ENCODE peak calls at places on chromosomes 12 and 14, in nine cellular contexts. J, B, E, H, P, W, V, T and Y are unnamed samples.
A peak's percentile ranks its signal among the peaks of the same experiment; 100 is the strongest.

GRCh38 chr12:752673-753400 is 458 bp downstream of the WNK1 start:
- DNase-seq in P (peak; percentile 89), W (no peak), J (peak; percentile 69), H (peak; percentile 57), V (no peak), B (peak; percentile 59), E (peak; percentile 18), T (peak; percentile 36), Y (peak; percentile 72)

GRCh38 chr14:68934034-68934433 is 45.1 kb downstream of the ACTN1 start:
- DNase-seq in W (no peak), E (no peak), J (peak; percentile 13), T (no peak), B (no peak), H (no peak), V (no peak), P (no peak), Y (no peak)

GRCh38 chr14:61478971-61479473 is 157.6 kb downstream of the PRKCH start:
- DNase-seq in W (no peak), J (peak; percentile 79), P (no peak), B (no peak), H (no peak), T (no peak), V (no peak), E (no peak), Y (no peak)

GRCh38 chr12:26871985-26872384 is 39.0 kb upstream of the ITPR2 start:
- DNase-seq in T (no peak), V (no peak), B (no peak), J (peak; percentile 36), W (no peak), H (no peak), E (no peak), P (no peak), Y (no peak)

GRCh38 chr14:69848903-69849391 is 30.3 kb upstream of the SMOC1 start:
- DNase-seq in E (no peak), H (no peak), P (no peak), W (no peak), T (no peak), B (no peak), V (no peak), J (no peak), Y (no peak)

GRCh38 chr14:96584199-96584906 is 82.2 kb downstream of the PAPOLA start:
- DNase-seq in E (no peak), H (peak; percentile 35), J (peak; percentile 72), V (no peak), T (peak; percentile 73), W (no peak), B (no peak), P (peak; percentile 93), Y (peak; percentile 82)

GRCh38 chr12:117472983-117473382 is 111.6 kb upstream of the NOS1 start:
- DNase-seq in T (peak; percentile 33), P (peak; percentile 83), E (no peak), W (no peak), B (no peak), H (no peak), V (no peak), J (no peak), Y (peak; percentile 30)

GRCh38 chr12:88501976-88502938 is 78.0 kb downstream of the KITLG start:
- DNase-seq in W (no peak), V (no peak), P (no peak), H (peak; percentile 71), J (no peak), T (peak; percentile 67), E (no peak), B (no peak), Y (no peak)

GRCh38 chr12:87820524-87821194 is 208.5 kb downstream of the C12orf50 start:
- DNase-seq in W (no peak), T (peak; percentile 66), J (no peak), V (no peak), E (peak; percentile 84), B (no peak), P (no peak), H (peak; percentile 77), Y (no peak)

GRCh38 chr12:131153956-131154355 is 200.2 kb downstream of the ADGRD1 start:
- DNase-seq in P (no peak), E (no peak), B (peak; percentile 5), W (no peak), T (no peak), V (no peak), H (no peak), J (no peak), Y (no peak)

GRCh38 chr12:69254046-69254445 is 14.7 kb downstream of the CPSF6 start:
- DNase-seq in E (no peak), T (peak; percentile 65), H (peak; percentile 60), W (no peak), P (peak; percentile 51), V (no peak), J (peak; percentile 74), B (no peak), Y (no peak)

GRCh38 chr12:132191715-132192553 is 47.7 kb downstream of the NOC4L start:
- DNase-seq in B (no peak), V (no peak), T (no peak), E (no peak), J (no peak), P (no peak), H (no peak), W (no peak), Y (peak; percentile 73)

GRCh38 chr12:132196873-132197390 is 52.7 kb downstream of the NOC4L start:
- DNase-seq in W (no peak), V (no peak), T (no peak), J (no peak), H (no peak), E (no peak), B (no peak), P (no peak), Y (no peak)

GRCh38 chr12:132196038-132196872 is 52.0 kb downstream of the NOC4L start:
- DNase-seq in W (no peak), E (no peak), T (no peak), V (no peak), B (no peak), P (peak; percentile 49), H (no peak), J (no peak), Y (no peak)

GRCh38 chr12:132194556-132194955 is 50.3 kb downstream of the NOC4L start:
- DNase-seq in H (no peak), E (no peak), V (no peak), T (no peak), W (no peak), B (no peak), P (no peak), J (no peak), Y (no peak)

DNA sequence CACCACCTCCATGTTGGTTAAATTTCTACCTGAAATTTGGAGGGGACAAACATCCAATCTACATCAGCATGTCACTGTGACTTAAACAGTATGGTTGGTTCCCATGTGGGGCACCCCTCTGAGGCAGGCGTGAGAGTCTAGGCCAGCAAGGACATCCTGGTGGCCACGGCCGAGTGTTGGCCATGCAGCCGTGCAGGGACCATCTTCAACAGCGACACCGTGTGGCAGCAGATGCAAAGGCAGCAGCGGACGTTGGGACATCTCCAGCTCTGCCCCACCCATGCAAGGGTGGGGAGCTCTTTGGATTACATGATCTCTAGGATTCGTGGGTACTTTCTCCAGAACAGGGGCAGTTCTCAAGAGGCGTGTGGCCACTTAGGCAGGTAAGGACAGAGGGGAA is 49.8 kb downstream of the NOC4L start:
- DNase-seq in W (no peak), J (no peak), E (no peak), V (no peak), T (no peak), H (no peak), P (peak; percentile 44), B (no peak), Y (no peak)
- TF ChIP-seq CTCF in W (no peak), J (no peak), E (peak; percentile 57), V (no peak), T (peak; percentile 54), H (peak; percentile 13), P (peak; percentile 54), B (no peak), Y (peak; percentile 46)

DNA sequence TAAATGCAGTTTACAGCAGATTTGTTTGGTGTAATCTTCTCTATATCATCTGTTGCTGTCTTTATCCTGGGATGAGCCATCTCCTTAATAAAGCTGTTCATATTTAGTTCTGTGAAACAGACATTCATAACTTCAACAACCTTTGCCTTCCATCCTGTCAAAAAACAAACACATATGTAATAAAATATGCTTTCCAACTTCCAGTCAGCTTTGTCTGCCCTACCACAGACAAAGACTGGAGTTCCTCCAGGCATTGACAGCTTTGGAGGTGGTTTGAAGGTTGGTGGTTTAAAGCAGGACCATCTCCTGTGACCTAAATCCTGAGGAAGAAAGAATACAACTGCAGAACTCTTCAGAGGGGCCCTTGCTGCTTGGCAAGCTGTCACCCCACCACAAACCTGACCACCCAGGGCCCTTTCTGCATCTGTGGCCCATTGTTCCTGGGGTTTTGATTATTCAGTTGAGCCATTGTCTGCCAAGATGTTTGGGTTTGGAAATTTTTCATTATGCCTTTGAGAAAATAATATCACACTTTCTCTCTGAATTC is 28.2 kb upstream of the PTGR2 start:
- DNase-seq in H (no peak), V (no peak), J (no peak), T (peak; percentile 70), P (no peak), W (no peak), E (no peak), B (no peak), Y (no peak)
- H3K4me3 ChIP-seq in H (no peak overlapping the region), V (no peak overlapping the region), J (no peak overlapping the region), T (no peak overlapping the region), P (no peak overlapping the region), W (no peak overlapping the region), E (no peak overlapping the region), B (no peak overlapping the region), Y (no peak overlapping the region)

DNA sequence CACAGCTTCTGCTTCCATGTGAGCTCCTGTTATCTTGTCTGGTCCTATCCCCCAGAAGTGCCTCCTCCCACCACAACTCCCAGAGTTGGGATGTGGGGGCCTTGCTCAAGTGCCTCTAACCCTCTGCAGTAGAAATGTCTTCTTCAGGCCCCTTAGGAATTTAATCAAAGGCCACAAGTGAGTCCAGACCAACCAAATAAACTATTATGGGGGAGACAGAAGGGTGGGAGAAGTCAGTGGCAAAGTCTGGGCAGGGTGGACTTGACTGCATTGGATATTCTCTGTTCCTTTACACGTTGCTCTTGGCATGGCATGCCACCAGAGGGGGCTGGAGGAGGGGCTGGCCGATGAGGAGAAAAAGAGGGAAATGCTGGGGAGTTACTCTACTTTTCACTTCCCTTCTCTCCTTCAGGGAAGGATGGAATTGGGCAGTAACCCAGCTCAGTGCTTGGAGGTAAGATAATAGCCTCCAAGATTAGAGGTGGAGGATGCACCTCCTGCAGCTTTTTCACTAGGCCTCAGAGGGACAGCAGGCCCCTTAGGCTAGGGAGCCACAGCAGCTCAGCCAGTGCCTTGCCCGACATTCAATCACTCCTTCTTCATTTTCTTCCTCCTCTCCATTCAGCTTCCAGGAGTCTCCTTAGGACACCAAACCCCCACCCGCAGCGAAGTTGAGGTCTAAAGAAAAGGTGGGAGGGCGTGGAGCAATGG is 1.2 kb upstream of the AP1G2 start:
- DNase-seq in J (no peak), E (no peak), V (no peak), B (no peak), T (peak; percentile 41), P (peak; percentile 65), H (no peak), W (no peak), Y (peak; percentile 65)
- TF ChIP-seq CTCF in J (peak; percentile 43), E (peak; percentile 66), V (no peak), B (no peak), T (peak; percentile 54), P (peak; percentile 68), H (peak; percentile 35), W (peak; percentile 27), Y (peak; percentile 73)

DNA sequence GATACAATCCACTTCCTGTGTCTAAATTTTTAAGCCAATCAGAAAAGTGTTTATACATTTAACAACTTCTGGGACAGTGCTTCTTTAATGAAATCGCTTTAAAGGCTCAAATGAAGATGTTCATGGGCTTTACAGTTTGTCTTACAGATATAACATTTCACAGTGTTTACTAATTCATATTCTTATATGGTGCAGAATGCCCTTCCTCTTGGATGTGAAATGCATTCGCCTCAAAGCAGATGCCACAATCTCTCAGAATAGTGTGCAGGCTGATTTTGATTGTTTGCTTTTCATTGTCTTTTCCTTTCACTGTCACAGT is 200.1 kb upstream of the FOXN3 start:
- DNase-seq in J (no peak), P (no peak), T (no peak), V (no peak), E (no peak), B (no peak), H (no peak), W (no peak), Y (no peak)
- H3K4me3 ChIP-seq in J (peak overlapping the region; percentile 76), P (peak overlapping the region; percentile 85), T (peak overlapping the region; percentile 79), V (no peak overlapping the region), E (no peak overlapping the region), B (peak overlapping the region; percentile 44), H (no peak overlapping the region), W (peak overlapping the region; percentile 74), Y (peak overlapping the region; percentile 71)